ENCODE peak calls at places on chromosomes 13 and 19, in seven cellular contexts. O is NB4, F is PC-3, S is brain microvascular endothelial cell, A is cardiac muscle cell, Z is BE2C, Q is AG04449. N is an unnamed sample.

GRCh38 chr19:53088091-53088490 is 15.1 kb downstream of the ZNF160 start:
- DNase-seq in Q (no peak), A (peak; percentile 16), S (peak; percentile 37), Z (no peak), O (no peak), F (no peak), N (no peak)

GRCh38 chr19:16293133-16294085 is 31.2 kb upstream of the KLF2 start:
- DNase-seq in A (peak; percentile 100), F (peak; percentile 90), S (peak; percentile 96), Z (no peak), Q (peak; percentile 77), O (peak; percentile 93), N (peak; percentile 85)

GRCh38 chr19:2064788-2065524 is 13.9 kb upstream of the MKNK2 start:
- DNase-seq in S (no peak), Q (no peak), O (no peak), F (no peak), A (no peak), Z (peak; percentile 70), N (no peak)

GRCh38 chr13:99972190-99972731 is 694 bp upstream of the ZIC5 start:
- DNase-seq in F (no peak), O (no peak), A (no peak), S (no peak), Q (no peak), Z (no peak), N (no peak)

GRCh38 chr13:27481766-27482165 is 31.4 kb upstream of the MTIF3 start:
- DNase-seq in S (peak; percentile 39), Q (no peak), F (peak; percentile 55), A (peak; percentile 51), O (peak; percentile 56), Z (peak; percentile 74), N (peak; percentile 13)

GRCh38 chr19:35034588-35035382 is 4.5 kb downstream of the SCN1B start:
- DNase-seq in O (no peak), Q (no peak), A (no peak), F (no peak), S (no peak), Z (no peak), N (no peak)

GRCh38 chr13:55893541-55893940 is 1247.2 kb upstream of the PRR20A start:
- DNase-seq in Q (no peak), Z (no peak), A (no peak), F (no peak), S (no peak), O (no peak), N (no peak)

GRCh38 chr19:15702590-15702930 is 25.3 kb upstream of the OR10H2 start:
- DNase-seq in Z (peak; percentile 69), Q (peak; percentile 2), O (peak; percentile 83), F (peak; percentile 42), S (no peak), A (peak; percentile 52), N (no peak)

GRCh38 chr13:98405107-98405571 is 171.8 kb downstream of the STK24 start:
- DNase-seq in A (peak; percentile 69), Q (no peak), F (no peak), S (no peak), Z (peak; percentile 50), O (no peak), N (peak; percentile 12)

GRCh38 chr13:31945202-31945978 is 86.2 kb upstream of the FRY start:
- DNase-seq in A (peak; percentile 79), F (peak; percentile 79), S (peak; percentile 60), Z (peak; percentile 77), O (no peak), Q (peak; percentile 19), N (peak; percentile 60)

GRCh38 chr13:113562085-113562749 is 22.3 kb upstream of the TFDP1 start:
- DNase-seq in S (peak; percentile 62), F (peak; percentile 59), O (peak; percentile 79), A (peak; percentile 85), Q (peak; percentile 23), Z (peak; percentile 89), N (peak; percentile 77)

DNA sequence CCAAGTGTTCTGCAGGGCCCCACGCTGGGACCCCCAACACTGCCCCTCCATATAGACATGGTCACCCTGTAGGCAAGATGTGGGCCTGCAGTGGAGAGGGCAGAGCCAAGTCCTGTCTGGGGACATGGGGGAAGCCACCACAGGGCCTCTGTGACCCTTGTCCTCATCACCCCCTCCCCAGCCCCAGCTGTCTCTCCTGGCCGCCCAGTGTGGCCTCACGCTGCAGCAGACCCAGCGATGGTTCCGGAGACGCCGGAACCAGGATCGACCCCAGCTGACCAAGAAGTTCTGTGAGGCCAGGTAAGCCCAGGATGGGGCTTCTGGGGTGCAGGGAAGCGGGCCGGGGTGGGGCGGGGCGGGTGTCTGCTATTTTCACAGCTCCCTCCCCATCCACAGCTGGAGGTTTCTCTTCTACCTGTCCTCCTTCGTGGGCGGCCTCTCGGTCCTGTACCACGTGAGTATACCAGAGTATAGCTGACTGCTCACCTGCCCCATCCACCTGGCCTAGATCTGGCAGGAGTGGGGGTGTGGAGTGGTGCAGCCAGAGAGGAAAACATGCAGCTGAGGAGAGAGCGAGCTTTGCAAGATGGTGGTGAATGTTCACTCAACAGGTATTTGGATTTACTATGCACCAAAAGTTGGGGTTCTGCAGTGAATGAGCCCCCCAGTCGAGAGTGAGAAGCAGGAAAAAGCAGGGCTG is 46.4 kb downstream of the CERS4 start:
- DNase-seq in F (no peak), A (no peak), Z (no peak), O (no peak), S (no peak), Q (no peak), N (no peak)
- H3K4me3 ChIP-seq in F (no peak overlapping the region), A (no peak overlapping the region), Z (no peak overlapping the region), O (no peak overlapping the region), S (no peak overlapping the region), Q (no peak overlapping the region), N (no peak overlapping the region)

DNA sequence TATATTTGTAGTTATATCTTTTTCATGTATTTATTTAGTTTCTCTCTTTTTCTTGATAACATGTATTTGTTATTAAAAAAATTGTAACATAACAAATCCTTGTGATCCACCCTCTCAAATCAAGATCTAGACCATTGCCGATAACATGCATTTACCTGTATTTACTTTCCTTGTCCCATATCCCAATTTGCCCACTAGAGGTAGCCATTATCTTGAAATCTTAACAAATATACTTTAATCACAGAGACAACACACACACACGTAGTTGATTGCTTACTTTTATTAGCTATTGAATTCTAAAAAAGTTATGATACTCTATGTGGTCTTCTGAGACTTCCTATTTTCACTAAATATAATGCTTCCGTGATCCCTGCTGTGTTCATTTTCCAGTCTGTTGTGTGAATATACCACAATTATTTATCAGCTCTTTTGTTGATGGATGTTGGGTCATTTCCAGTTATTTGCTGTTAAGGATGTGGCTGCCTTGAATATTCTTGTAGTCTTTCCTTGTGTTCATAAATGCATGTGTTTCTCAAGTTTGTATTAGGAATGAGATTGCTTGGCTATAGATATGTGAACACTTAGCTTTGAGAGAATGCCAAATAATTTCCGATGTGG is 31.3 kb upstream of the ZMYM2 start:
- DNase-seq in F (peak; percentile 71), A (peak; percentile 15), Z (no peak), S (no peak), O (peak; percentile 48), Q (no peak), N (peak; percentile 42)
- TF ChIP-seq CTCF in F (peak; percentile 91), A (peak; percentile 22), Z (peak; percentile 36), S (peak; percentile 45), O (peak; percentile 38), Q (peak; percentile 20), N (peak; percentile 60)

GRCh38 chr19:48168689-48169088 is 1.5 kb downstream of the LIG1 start:
- DNase-seq in S (no peak), Z (no peak), Q (no peak), A (no peak), O (no peak), F (no peak), N (no peak)
- H3K4me3 ChIP-seq in S (no peak overlapping the region), Z (no peak overlapping the region), Q (no peak overlapping the region), A (no peak overlapping the region), O (peak overlapping the region; percentile 60), F (no peak overlapping the region), N (no peak overlapping the region)

GRCh38 chr13:41533676-41534075 is 76.3 kb downstream of the RGCC start:
- DNase-seq in S (no peak), A (peak; percentile 5), Z (no peak), F (no peak), Q (no peak), O (no peak), N (no peak)
- TF ChIP-seq CTCF in S (no peak), A (no peak), Z (no peak), F (no peak), Q (no peak), O (no peak), N (no peak)

GRCh38 chr13:23160241-23161175 is 20.3 kb upstream of the SGCG start:
- DNase-seq in O (peak; percentile 47), A (peak; percentile 13), Q (no peak), Z (no peak), F (peak; percentile 12), S (no peak), N (no peak)
- H3K4me3 ChIP-seq in O (no peak overlapping the region), A (peak overlapping the region; percentile 56), Q (no peak overlapping the region), Z (no peak overlapping the region), F (no peak overlapping the region), S (peak overlapping the region; percentile 47), N (no peak overlapping the region)

DNA sequence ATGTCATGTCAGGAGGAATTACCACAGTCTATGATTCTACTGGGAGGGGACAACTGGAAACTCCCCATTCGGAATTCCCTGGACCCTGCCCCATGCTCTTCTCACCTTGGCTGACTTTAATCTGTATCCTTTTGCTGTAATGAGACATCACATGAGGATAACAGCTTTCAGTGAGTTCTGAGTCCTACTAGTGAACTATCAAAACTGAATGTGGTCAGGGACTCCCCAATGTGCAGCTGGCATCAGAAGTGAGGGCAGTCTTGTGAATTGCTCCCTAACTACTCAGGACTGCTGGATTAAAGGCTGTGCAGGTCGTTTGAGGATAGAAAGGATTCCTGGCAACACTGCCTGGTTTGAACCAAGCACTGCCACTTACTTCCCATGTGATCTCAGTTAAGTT is 15.2 kb downstream of the SIGLEC7 start:
- DNase-seq in O (no peak), S (no peak), Z (no peak), Q (no peak), F (no peak), A (no peak), N (no peak)
- TF ChIP-seq CTCF in O (no peak), S (no peak), Z (no peak), Q (no peak), F (no peak), A (no peak), N (no peak)

N was measured in astrocyte of the spinal cord.